ENCODE peak calls at places on chromosome 17, in eight cellular contexts. Y is GM13977, K is colonic mucosa, P is OCI-LY7, V is glutamatergic neuron, Q is HCT116, A is gastrocnemius medialis, G is PC-3. U is an unnamed sample.

GRCh38 chr17:3845361-3845753 is 689 bp downstream of the NCBP3 start:
- DNase-seq in Y (peak), K (no peak), V (no peak), P (peak), Q (no peak), G (no peak), A (no peak), U (peak)

GRCh38 chr17:48634446-48635208 is 8.5 kb upstream of the HOXB9 start:
- DNase-seq in K (peak), A (no peak), Q (no peak), P (no peak), Y (no peak), V (no peak), G (no peak), U (no peak)

GRCh38 chr17:8913879-8914278 is 46.4 kb upstream of the PIK3R6 start:
- DNase-seq in K (no peak), G (no peak), V (no peak), P (no peak), Y (no peak), Q (no peak), A (no peak), U (no peak)

GRCh38 chr17:74086992-74087391 is 116.5 kb upstream of the RPL38 start:
- DNase-seq in G (no peak), A (no peak), P (no peak), V (no peak), Y (no peak), K (no peak), Q (no peak), U (no peak)

GRCh38 chr17:7922499-7923289 is 6.6 kb upstream of the RNF227 start:
- DNase-seq in G (no peak), V (peak), P (no peak), Y (peak), Q (no peak), A (peak), K (peak), U (peak)

GRCh38 chr17:72004011-72004427 is 116.8 kb upstream of the SOX9 start:
- DNase-seq in P (no peak), A (no peak), V (no peak), K (no peak), Y (no peak), Q (no peak), G (peak), U (no peak)

GRCh38 chr17:73138541-73139138 is 26.2 kb upstream of the SSTR2 start:
- DNase-seq in V (peak), Y (no peak), Q (no peak), G (no peak), K (no peak), A (no peak), P (no peak), U (no peak)

GRCh38 chr17:13008461-13008860 is 9.4 kb downstream of the ELAC2 start:
- DNase-seq in A (no peak), G (no peak), P (no peak), Y (no peak), V (no peak), K (no peak), Q (no peak), U (no peak)

GRCh38 chr17:48737330-48738043 is 8.9 kb upstream of the HOXB13 start:
- DNase-seq in Y (no peak), V (no peak), Q (no peak), P (no peak), A (no peak), K (no peak), G (peak), U (no peak)

DNA sequence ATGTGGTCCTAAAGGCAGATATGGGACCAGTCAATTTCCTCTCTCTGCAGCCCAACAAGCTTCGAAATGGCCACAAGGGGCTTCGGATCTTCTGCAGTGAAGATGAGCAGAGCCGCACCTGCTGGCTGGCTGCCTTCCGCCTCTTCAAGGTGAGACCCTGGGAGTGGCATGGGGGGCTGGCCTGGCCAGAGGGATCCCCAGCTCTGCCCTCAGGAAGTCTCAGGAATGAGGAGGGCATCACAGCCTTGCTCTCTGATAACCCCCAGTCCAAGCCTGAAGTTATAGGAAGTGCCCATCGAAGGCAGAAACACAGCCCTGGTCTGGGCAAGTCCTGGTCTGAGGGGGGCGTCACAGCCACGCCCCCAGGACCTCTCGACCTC is 7.1 kb downstream of the GRB7 start:
- DNase-seq in Y (no peak), A (no peak), V (no peak), P (no peak), G (no peak), Q (no peak), K (no peak), U (no peak)
- TF ChIP-seq CTCF in Y (no peak), A (no peak), V (no peak), P (peak), G (no peak), Q (no peak), K (no peak), U (no peak)

DNA sequence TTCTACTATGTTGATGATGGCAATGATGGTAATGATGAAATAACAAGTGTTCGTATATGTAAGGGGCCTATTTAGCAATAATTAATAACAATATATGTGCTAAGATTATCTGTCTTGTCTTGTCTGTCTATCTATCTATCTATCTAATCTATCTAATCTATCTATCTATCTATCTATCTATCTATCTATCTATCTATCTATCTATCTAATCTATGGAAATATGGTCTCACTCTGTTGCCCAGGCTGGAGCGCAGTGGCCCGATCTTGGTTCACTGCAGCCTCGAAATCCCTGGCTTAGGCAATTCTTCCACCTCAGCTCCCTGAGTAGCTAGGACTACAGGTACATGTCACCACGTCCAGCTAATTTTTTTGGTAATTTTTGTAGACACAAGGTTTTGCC is 44.7 kb downstream of the MIS12 start:
- DNase-seq in K (no peak), Y (no peak), G (no peak), P (no peak), V (no peak), Q (no peak), A (no peak), U (no peak)
- TF ChIP-seq CTCF in K (no peak), Y (no peak), G (no peak), P (no peak), V (no peak), Q (no peak), A (no peak), U (no peak)

GRCh38 chr17:28578246-28579195 is 1.8 kb upstream of the ALDOC start:
- DNase-seq in Y (no peak), P (no peak), K (no peak), V (no peak), A (no peak), Q (no peak), G (no peak), U (no peak)

GRCh38 chr17:28577466-28577824 is 750 bp upstream of the ALDOC start:
- DNase-seq in Y (no peak), A (no peak), P (no peak), V (no peak), Q (no peak), G (no peak), K (no peak), U (no peak)

GRCh38 chr17:28579526-28579925 is 2.8 kb upstream of the ALDOC start:
- DNase-seq in Y (peak), Q (no peak), G (no peak), A (no peak), V (no peak), K (no peak), P (no peak), U (peak)

GRCh38 chr17:28582513-28582912 is 5.8 kb upstream of the ALDOC start:
- DNase-seq in Q (no peak), A (no peak), P (no peak), V (no peak), Y (no peak), K (no peak), G (no peak), U (no peak)

DNA sequence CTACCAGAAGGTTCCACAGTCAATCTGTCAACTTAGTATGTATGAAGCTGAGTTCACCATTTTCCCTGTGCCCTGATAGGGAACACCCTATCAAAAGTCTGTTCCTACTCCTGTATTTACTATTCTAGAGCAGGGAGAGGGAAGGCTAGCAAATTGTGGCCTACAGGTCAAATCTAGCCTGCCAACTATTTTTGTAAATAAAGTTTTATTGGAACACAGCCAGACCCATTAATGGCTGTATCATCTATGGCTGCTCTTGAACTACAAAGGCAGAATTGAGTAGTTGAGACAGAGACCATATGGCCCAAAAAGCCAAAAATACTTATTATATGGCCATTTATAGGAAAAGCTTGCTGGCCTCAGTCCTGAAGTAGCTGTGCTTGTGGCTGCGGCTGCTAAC is 4.2 kb upstream of the ALDOC start:
- DNase-seq in P (no peak), Y (no peak), V (no peak), A (no peak), Q (no peak), K (no peak), G (no peak), U (no peak)
- TF ChIP-seq CTCF in P (no peak), Y (no peak), V (no peak), A (no peak), Q (no peak), K (no peak), G (no peak), U (no peak)

DNA sequence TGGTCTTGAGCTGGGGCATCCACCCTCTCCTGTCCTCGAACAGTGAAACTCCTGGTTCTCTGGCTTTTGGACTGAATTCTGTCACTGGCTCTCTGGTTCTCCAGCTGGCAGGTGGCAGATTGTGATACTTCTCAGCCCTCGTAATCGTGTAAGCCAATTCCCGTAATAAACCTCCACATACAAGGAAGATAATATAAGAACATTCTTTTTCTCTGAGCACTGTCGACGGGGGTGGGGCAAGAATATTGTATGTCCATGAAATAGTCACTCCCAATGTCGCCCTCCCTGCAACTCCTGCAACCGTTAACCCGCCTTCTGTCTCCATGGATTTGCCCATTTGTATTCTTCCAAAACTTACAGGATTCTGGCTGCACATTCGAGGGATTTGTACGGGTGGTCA is 39.2 kb upstream of the RPH3AL start:
- DNase-seq in K (no peak), Q (no peak), A (no peak), P (no peak), V (no peak), G (no peak), Y (no peak), U (no peak)
- TF ChIP-seq CTCF in K (no peak), Q (no peak), A (no peak), P (no peak), V (no peak), G (no peak), Y (no peak), U (no peak)

GRCh38 chr17:61852857-61853256 is 10.5 kb downstream of the BRIP1 start:
- DNase-seq in V (no peak), Y (no peak), P (no peak), Q (no peak), G (no peak), K (no peak), A (no peak), U (no peak)
- TF ChIP-seq CTCF in V (no peak), Y (no peak), P (no peak), Q (no peak), G (no peak), K (no peak), A (no peak), U (no peak)

DNA sequence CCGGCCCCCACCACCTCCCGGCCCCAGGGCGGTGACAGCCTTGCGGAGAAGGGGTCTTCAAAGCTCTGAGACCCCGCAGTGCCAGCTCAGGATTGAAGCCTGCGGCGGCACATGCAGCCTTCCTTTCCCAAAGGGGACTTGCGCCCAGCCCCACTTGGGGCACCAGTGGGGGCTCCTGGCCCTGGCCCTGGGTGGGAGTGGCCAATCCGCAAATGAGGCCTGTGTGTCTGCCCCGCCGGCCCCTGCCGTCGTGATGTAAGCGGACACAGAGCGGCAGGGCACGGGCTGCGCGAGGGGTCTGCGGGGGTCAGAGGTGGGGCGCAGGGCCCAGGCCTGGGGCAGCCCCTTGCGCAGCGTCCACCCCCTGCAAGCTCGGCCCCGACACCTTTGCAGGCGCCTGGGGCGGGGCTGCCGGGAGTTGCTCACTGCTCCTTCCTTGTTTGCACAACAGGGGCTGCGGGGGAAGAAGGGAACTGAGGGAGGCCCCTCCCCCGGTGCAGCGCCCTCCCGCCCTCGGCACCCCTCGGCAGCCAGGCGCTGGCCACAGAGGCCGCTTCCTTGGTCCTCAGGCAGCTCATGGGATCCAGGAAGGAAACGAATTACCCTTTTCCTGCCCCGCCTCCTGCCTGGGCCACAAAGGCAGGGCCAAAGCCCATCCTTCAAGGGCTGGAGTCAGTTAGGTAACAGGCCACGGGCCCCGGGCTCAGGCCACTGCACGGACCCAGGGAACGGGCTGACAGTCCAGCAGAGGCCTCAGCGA is 2.9 kb downstream of the SLC16A3 start:
- DNase-seq in Y (no peak), P (no peak), G (peak), V (no peak), Q (no peak), A (peak), K (peak), U (no peak)
- TF ChIP-seq CTCF in Y (no peak), P (no peak), G (no peak), V (no peak), Q (no peak), A (no peak), K (no peak), U (no peak)

GRCh38 chr17:56305017-56305416 is 151.7 kb downstream of the ANKFN1 start:
- DNase-seq in P (no peak), Y (no peak), Q (no peak), G (peak), V (no peak), A (no peak), K (no peak), U (no peak)
- TF ChIP-seq CTCF in P (peak), Y (no peak), Q (peak), G (no peak), V (no peak), A (no peak), K (no peak), U (no peak)

GRCh38 chr17:32588982-32589381 is 102.2 kb downstream of the CDK5R1 start:
- DNase-seq in Y (no peak), P (no peak), Q (peak), G (peak), A (no peak), K (no peak), V (no peak), U (no peak)
- TF ChIP-seq CTCF in Y (peak), P (no peak), Q (peak), G (peak), A (no peak), K (no peak), V (peak), U (no peak)